ENCODE peak calls at places on chromosome 7, in seven cellular contexts. B is stimulated activated CD4-positive, alpha-beta T cell treated with anti-CD3 and anti-CD28 coated beads, Interleukin-2, amount 100 ng/mL, for 48 hours; G is Right ventricle myocardium superior; V is DMS153; F is adipocyte; N is memory B cell; I is fibroblast of villous mesenchyme. U is an unnamed sample.

GRCh38 chr7:32062150-32062549 is 8.1 kb downstream of the PDE1C start:
- DNase-seq in N (no peak), V (peak; percentile 20), G (peak; percentile 55), B (peak; percentile 2), I (peak; percentile 13), F (peak; percentile 46), U (peak; percentile 11)

GRCh38 chr7:143490719-143491306 is 13.1 kb downstream of the TAS2R41 start:
- DNase-seq in F (peak; percentile 58), V (no peak), N (no peak), G (no peak), B (no peak), I (peak; percentile 25), U (peak; percentile 61)

GRCh38 chr7:127677433-127678230 is 25.6 kb downstream of the SND1 start:
- DNase-seq in V (no peak), I (peak; percentile 44), N (no peak), G (no peak), B (no peak), F (no peak), U (no peak)

GRCh38 chr7:71615017-71615416 is 483.1 kb downstream of the GALNT17 start:
- DNase-seq in B (no peak), V (no peak), N (no peak), F (no peak), I (no peak), G (peak; percentile 48), U (peak; percentile 30)

GRCh38 chr7:143416565-143417149 is 8.0 kb upstream of the EPHA1 start:
- DNase-seq in G (no peak), B (no peak), V (no peak), N (peak; percentile 45), F (peak; percentile 88), I (peak; percentile 71), U (peak; percentile 55)

GRCh38 chr7:39951943-39952194 is 1.8 kb downstream of the CDK13 start:
- DNase-seq in V (no peak), N (no peak), I (no peak), F (peak; percentile 51), G (no peak), B (no peak), U (no peak)

GRCh38 chr7:158828343-158829020 is 827 bp downstream of the ESYT2 start:
- DNase-seq in F (peak; percentile 75), G (peak; percentile 65), V (no peak), I (peak; percentile 30), B (no peak), N (peak; percentile 22), U (no peak)

GRCh38 chr7:115805458-115805857 is 225.1 kb downstream of the TFEC start:
- DNase-seq in N (no peak), I (no peak), B (no peak), V (peak; percentile 40), F (no peak), G (no peak), U (peak; percentile 63)

GRCh38 chr7:18087031-18087686 is 59.5 kb upstream of the PRPS1L1 start:
- DNase-seq in N (no peak), F (peak; percentile 51), G (no peak), V (no peak), B (no peak), I (no peak), U (no peak)

GRCh38 chr7:96178581-96178980 is 143.3 kb downstream of the SLC25A13 start:
- DNase-seq in F (peak; percentile 41), V (no peak), G (no peak), B (no peak), N (no peak), I (no peak), U (no peak)

GRCh38 chr7:24972991-24973390 is 7.0 kb downstream of the OSBPL3 start:
- DNase-seq in V (no peak), N (no peak), G (no peak), B (no peak), I (peak; percentile 64), F (peak; percentile 85), U (peak; percentile 65)

GRCh38 chr7:130091999-130092398 is 21.7 kb downstream of the KLHDC10 start:
- DNase-seq in V (no peak), I (no peak), F (no peak), G (no peak), N (no peak), B (no peak), U (no peak)

GRCh38 chr7:96685755-96686154 is 23.9 kb downstream of the SEM1 start:
- DNase-seq in I (no peak), N (no peak), G (no peak), V (no peak), F (no peak), B (no peak), U (no peak)

GRCh38 chr7:35720849-35721248 is 25.9 kb upstream of the HERPUD2 start:
- DNase-seq in V (no peak), N (no peak), I (no peak), F (no peak), G (no peak), B (no peak), U (no peak)

GRCh38 chr7:49823566-49823965 is 50.1 kb downstream of the VWC2 start:
- DNase-seq in N (no peak), I (no peak), G (no peak), F (no peak), V (no peak), B (no peak), U (no peak)

U was measured in LHCN-M2.